ENCODE peak calls at places on chromosomes 2 and 18, in five cellular contexts. N is fibroblast of the aortic adventitia, P is endothelial cell of umbilical vein, H is A549, E is thoracic aorta. D is an unnamed sample.
A peak's percentile ranks its signal among the peaks of the same experiment; 100 is the strongest.

GRCh38 chr2:158115202-158115783 is 13.6 kb downstream of the UPP2 start:
- DNase-seq in H (no peak), N (no peak), P (no peak), E (no peak), D (no peak)

GRCh38 chr2:25453199-25453903 is 111.6 kb upstream of the DNMT3A start:
- DNase-seq in N (peak; percentile 33), H (no peak), E (no peak), P (no peak), D (no peak)

GRCh38 chr2:111634050-111634784 is 249.8 kb downstream of the ANAPC1 start:
- DNase-seq in N (no peak), H (no peak), P (no peak), E (no peak), D (no peak)

GRCh38 chr18:44988821-44989587 is 308.3 kb downstream of the SETBP1 start:
- DNase-seq in H (no peak), E (no peak), P (no peak), N (peak; percentile 37), D (no peak)

GRCh38 chr2:234996041-234996440 is 44.2 kb downstream of the SH3BP4 start:
- DNase-seq in E (no peak), H (no peak), P (no peak), N (no peak), D (no peak)

GRCh38 chr2:48250943-48251342 is 279.0 kb upstream of the STON1 start:
- DNase-seq in P (no peak), N (peak; percentile 21), H (no peak), E (no peak), D (peak; percentile 14)

GRCh38 chr2:196259507-196260481 is 88.4 kb upstream of the STK17B start:
- DNase-seq in E (no peak), P (peak; percentile 76), N (peak; percentile 92), H (peak; percentile 77), D (no peak)

GRCh38 chr2:165874445-165875039 is 79.0 kb downstream of the TTC21B start:
- DNase-seq in P (peak; percentile 65), H (peak; percentile 58), N (peak; percentile 78), E (no peak), D (no peak)

GRCh38 chr18:8389391-8390340 is 219.6 kb upstream of the RAB12 start:
- DNase-seq in N (peak; percentile 82), E (no peak), H (peak; percentile 78), P (peak; percentile 78), D (peak; percentile 55)

GRCh38 chr2:60517441-60517840 is 36.0 kb downstream of the BCL11A start:
- DNase-seq in H (no peak), N (no peak), E (no peak), P (no peak), D (no peak)

GRCh38 chr2:20156826-20157605 is 67.9 kb downstream of the SDC1 start:
- DNase-seq in P (no peak), N (no peak), H (no peak), E (no peak), D (no peak)

GRCh38 chr2:131105950-131106801 is 1.0 kb downstream of the PLEKHB2 start:
- DNase-seq in P (peak; percentile 57), H (peak; percentile 52), N (peak; percentile 44), E (peak; percentile 3), D (peak; percentile 47)

GRCh38 chr18:13611058-13611615 is 115.2 kb downstream of the FAM210A start:
- DNase-seq in N (peak; percentile 34), E (no peak), P (peak; percentile 56), H (no peak), D (no peak)

GRCh38 chr2:11406492-11407381 is 59.2 kb downstream of the E2F6 start:
- DNase-seq in H (peak; percentile 66), N (peak; percentile 82), P (no peak), E (peak; percentile 69), D (peak; percentile 60)

GRCh38 chr18:47915930-47916329 is 14.5 kb downstream of the SMAD2 start:
- DNase-seq in E (no peak), P (no peak), N (no peak), H (no peak), D (no peak)

GRCh38 chr18:47915229-47915628 is 15.2 kb downstream of the SMAD2 start:
- DNase-seq in H (no peak), P (no peak), E (no peak), N (no peak), D (no peak)

GRCh38 chr18:47919916-47920315 is 10.5 kb downstream of the SMAD2 start:
- DNase-seq in N (no peak), P (no peak), H (no peak), E (no peak), D (no peak)

GRCh38 chr18:47912794-47913594 is 17.5 kb downstream of the SMAD2 start:
- DNase-seq in H (no peak), E (no peak), N (peak; percentile 17), P (no peak), D (no peak)

GRCh38 chr18:47917923-47918610 is 12.4 kb downstream of the SMAD2 start:
- DNase-seq in P (no peak), H (no peak), E (no peak), N (no peak), D (no peak)
- H3K4me3 ChIP-seq in P (no peak overlapping the region), H (no peak overlapping the region), E (no peak overlapping the region), N (no peak overlapping the region), D (no peak overlapping the region)

GRCh38 chr18:69432847-69433246 is 32.2 kb downstream of the DOK6 start:
- DNase-seq in N (no peak), P (no peak), E (no peak), H (no peak), D (no peak)
- TF ChIP-seq CTCF in N (no peak), P (no peak), E (no peak), H (no peak), D (no peak)

DNA sequence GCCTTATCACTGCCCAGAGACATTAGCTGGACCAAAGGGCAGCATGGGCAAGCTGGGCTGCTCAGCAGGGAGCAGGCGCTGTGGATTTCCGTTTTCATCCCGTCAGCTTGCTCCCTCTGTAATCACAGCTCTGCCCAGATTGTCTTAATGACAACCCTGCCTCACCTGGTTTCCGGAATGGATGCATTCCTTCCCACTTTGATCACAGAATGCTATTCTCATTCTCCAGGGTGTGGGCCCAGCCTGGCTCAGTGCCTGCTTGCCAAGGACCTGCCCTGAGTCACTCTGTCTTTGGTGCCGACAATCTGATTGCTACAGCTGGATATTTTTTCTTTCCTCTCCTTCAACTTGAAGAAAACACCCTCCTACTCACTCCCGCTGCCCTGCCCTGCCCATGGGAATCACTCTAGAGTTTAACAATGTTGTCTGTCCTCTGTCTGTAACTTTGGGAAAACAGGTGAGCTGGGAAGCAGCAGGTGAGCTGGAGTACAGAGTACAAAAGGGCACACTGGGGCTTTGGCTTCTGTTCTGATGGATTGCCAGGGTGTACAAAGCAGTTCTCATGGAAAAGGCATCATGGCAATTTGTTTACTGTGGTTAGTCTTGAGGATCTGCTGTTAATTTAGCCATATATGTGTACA is 27.2 kb upstream of the FAM136A start:
- DNase-seq in P (no peak), N (no peak), H (peak; percentile 68), E (no peak), D (no peak)
- H3K4me3 ChIP-seq in P (no peak overlapping the region), N (no peak overlapping the region), H (no peak overlapping the region), E (no peak overlapping the region), D (no peak overlapping the region)

GRCh38 chr2:121596221-121597080 is 52.8 kb downstream of the CLASP1 start:
- DNase-seq in N (peak; percentile 58), P (peak; percentile 81), H (peak; percentile 60), E (no peak), D (no peak)
- TF ChIP-seq CTCF in N (peak; percentile 42), P (peak; percentile 29), H (peak; percentile 63), E (peak; percentile 24), D (peak; percentile 52)